ENCODE peak calls at places on chromosomes 2 and 18, in seven cellular contexts. D, U, N, C, L, S and R are unnamed samples.

GRCh38 chr18:25896956-25897355 is 193.5 kb downstream of the SS18 start:
- DNase-seq in D (no peak), L (no peak), S (no peak), C (no peak), N (no peak), U (no peak), R (no peak)

GRCh38 chr2:111896007-111896406 is 2.4 kb upstream of the MERTK start:
- DNase-seq in C (no peak), S (no peak), N (no peak), L (no peak), U (peak), D (no peak), R (peak)

GRCh38 chr2:230658877-230659652 is 53.6 kb upstream of the CAB39 start:
- DNase-seq in U (no peak), N (no peak), L (peak), C (no peak), D (no peak), S (no peak), R (no peak)

GRCh38 chr2:127052068-127052770 is 54.7 kb downstream of the BIN1 start:
- DNase-seq in N (no peak), C (no peak), D (no peak), L (no peak), S (no peak), U (no peak), R (no peak)

GRCh38 chr2:8714283-8714682 is 32.4 kb downstream of the ID2 start:
- DNase-seq in N (no peak), C (no peak), D (no peak), L (no peak), S (no peak), U (no peak), R (no peak)

GRCh38 chr2:11175293-11175795 is 20.1 kb downstream of the SLC66A3 start:
- DNase-seq in U (no peak), C (no peak), L (peak), N (no peak), S (peak), D (peak), R (peak)

GRCh38 chr2:128573116-128573515 is 254.4 kb upstream of the HS6ST1 start:
- DNase-seq in L (no peak), S (no peak), C (no peak), D (no peak), U (no peak), N (no peak), R (no peak)

GRCh38 chr2:147182260-147182659 is 662.6 kb upstream of the ACVR2A start:
- DNase-seq in N (no peak), D (no peak), C (peak), U (peak), S (peak), L (peak), R (no peak)

GRCh38 chr2:144477943-144478283 is 42.0 kb downstream of the ZEB2 start:
- DNase-seq in C (no peak), D (no peak), U (no peak), S (peak), L (no peak), N (no peak), R (no peak)

GRCh38 chr2:83900859-83901258 is 558.2 kb downstream of the SUCLG1 start:
- DNase-seq in S (no peak), L (no peak), N (no peak), D (no peak), C (peak), U (no peak), R (peak)

GRCh38 chr18:61471832-61472406 is 138.7 kb downstream of the CDH20 start:
- DNase-seq in C (no peak), N (no peak), D (no peak), S (no peak), U (no peak), L (no peak), R (no peak)

GRCh38 chr18:48410095-48410920 is 1.1 kb upstream of the ZBTB7C start:
- DNase-seq in D (peak), S (no peak), L (no peak), N (peak), C (peak), U (peak), R (peak)

GRCh38 chr2:38215993-38216392 is 140.0 kb upstream of the CYP1B1 start:
- DNase-seq in D (no peak), U (no peak), S (no peak), L (no peak), C (no peak), N (no peak), R (no peak)

GRCh38 chr18:66995270-66995669 is 391.4 kb upstream of the CDH19 start:
- DNase-seq in N (no peak), L (no peak), S (no peak), C (no peak), D (no peak), U (no peak), R (no peak)

GRCh38 chr2:69082430-69082997 is 69.5 kb downstream of the ANTXR1 start:
- DNase-seq in D (peak), N (no peak), U (peak), L (no peak), S (peak), C (peak), R (peak)

GRCh38 chr2:42854207-42854818 is 61.9 kb upstream of the HAAO start:
- DNase-seq in C (no peak), U (no peak), D (no peak), N (no peak), L (no peak), S (no peak), R (no peak)

GRCh38 chr2:119182046-119182445 is 23.5 kb upstream of the C1QL2 start:
- DNase-seq in S (no peak), L (no peak), C (no peak), N (no peak), D (no peak), U (no peak), R (no peak)

GRCh38 chr18:48634491-48634890 is 95.7 kb downstream of the CTIF start:
- DNase-seq in C (no peak), U (no peak), D (no peak), S (no peak), N (no peak), L (no peak), R (no peak)

GRCh38 chr18:11167778-11168177 is 18.4 kb upstream of the PIEZO2 start:
- DNase-seq in U (no peak), D (no peak), S (no peak), C (no peak), N (no peak), L (no peak), R (no peak)

GRCh38 chr2:237968048-237968862 is 1.4 kb downstream of the UBE2F start:
- DNase-seq in D (no peak), L (no peak), C (no peak), U (peak), N (no peak), S (peak), R (no peak)

GRCh38 chr2:30255466-30256408 is 24.4 kb downstream of the LBH start:
- DNase-seq in U (no peak), N (no peak), C (no peak), S (no peak), L (no peak), D (no peak), R (no peak)

GRCh38 chr2:224982910-224983688 is 59.2 kb downstream of the DOCK10 start:
- DNase-seq in L (peak), S (no peak), C (no peak), U (no peak), N (no peak), D (peak), R (no peak)